ENCODE peak calls at places on chromosomes 1 and 21, in seven cellular contexts. R is CD4-positive, CD25-positive, alpha-beta regulatory T cell; L is uterus; V is CD8-positive, alpha-beta memory T cell; Y is breast epithelium; Q is prostate gland; M is IMR-90. T is an unnamed sample. For H3K27me3, the result is how much of the 10 kb centered on the place peaks cover.

GRCh38 chr1:37755290-37755689 is 9.6 kb downstream of the EPHA10 start:
- DNase-seq in V (no peak), Q (no peak), L (no peak), Y (no peak), M (no peak), R (no peak), T (peak)

GRCh38 chr21:36647279-36648093 is 51.4 kb upstream of the SIM2 start:
- DNase-seq in Y (no peak), R (no peak), L (no peak), M (peak), Q (no peak), V (no peak), T (peak)

GRCh38 chr1:53043271-53043670 is 18.7 kb upstream of the PODN start:
- DNase-seq in V (no peak), Q (no peak), M (peak), R (no peak), Y (no peak), L (no peak), T (no peak)

GRCh38 chr1:152182942-152183341 is 23.9 kb upstream of the RPTN start:
- DNase-seq in L (no peak), Y (peak), Q (peak), V (no peak), M (peak), R (no peak), T (no peak)

GRCh38 chr1:91020486-91020885 is 1.3 kb downstream of the ZNF644 start:
- DNase-seq in V (no peak), Q (no peak), R (no peak), L (no peak), M (peak), Y (no peak), T (no peak)

GRCh38 chr21:43932005-43932404 is 67.0 kb downstream of the AGPAT3 start:
- DNase-seq in M (no peak), Y (no peak), V (no peak), L (no peak), R (no peak), Q (no peak), T (no peak)

GRCh38 chr1:176466514-176466913 is 3.5 kb downstream of the PAPPA2 start:
- DNase-seq in L (no peak), R (no peak), M (no peak), Q (no peak), Y (no peak), V (no peak), T (peak)

GRCh38 chr1:119987112-119987511 is 82.3 kb downstream of the NOTCH2 start:
- DNase-seq in M (peak), L (no peak), V (no peak), R (no peak), Y (no peak), Q (no peak), T (peak)

GRCh38 chr1:55062801-55063561 is 23.6 kb downstream of the PCSK9 start:
- DNase-seq in R (no peak), V (no peak), L (no peak), Q (no peak), M (no peak), Y (no peak), T (no peak)

GRCh38 chr1:72623299-72623708 is 341.0 kb upstream of the NEGR1 start:
- DNase-seq in Q (peak), M (peak), R (peak), Y (no peak), V (no peak), L (no peak), T (peak)

GRCh38 chr1:13543451-13543911 is 29.7 kb upstream of the LRRC38 start:
- DNase-seq in R (no peak), V (no peak), Y (peak), Q (no peak), M (no peak), L (no peak), T (no peak)

GRCh38 chr21:39082656-39083376 is 100.4 kb downstream of the PSMG1 start:
- DNase-seq in R (no peak), L (no peak), Y (peak), M (no peak), Q (peak), V (no peak), T (no peak)

GRCh38 chr1:13994386-13994785 is 294.4 kb downstream of the PRDM2 start:
- DNase-seq in L (no peak), M (no peak), Q (no peak), V (no peak), Y (no peak), R (no peak), T (no peak)

GRCh38 chr1:43666608-43667007 is 16.7 kb downstream of the KDM4A start:
- DNase-seq in R (no peak), L (no peak), V (no peak), Y (no peak), Q (peak), M (peak), T (no peak)

GRCh38 chr1:159867322-159868064 is 5.0 kb upstream of the VSIG8 start:
- DNase-seq in V (no peak), Q (peak), R (no peak), L (peak), Y (peak), M (no peak), T (peak)

GRCh38 chr1:204583909-204584632 is 67.9 kb downstream of the MDM4 start:
- DNase-seq in Q (peak), M (no peak), L (no peak), R (no peak), V (no peak), Y (peak), T (no peak)

GRCh38 chr21:15686506-15686905 is 43.3 kb upstream of the USP25 start:
- DNase-seq in Y (no peak), M (no peak), L (no peak), Q (no peak), V (no peak), R (no peak), T (no peak)

GRCh38 chr1:50917796-50918137 is 42.3 kb downstream of the FAF1 start:
- DNase-seq in Q (no peak), V (no peak), L (no peak), Y (no peak), M (no peak), R (no peak), T (no peak)

GRCh38 chr1:68104155-68104554 is 53.7 kb upstream of the DIRAS3 start:
- DNase-seq in Y (no peak), M (peak), R (no peak), V (no peak), Q (no peak), L (no peak), T (no peak)

GRCh38 chr1:41363632-41364320 is 2.5 kb downstream of the FOXO6 start:
- DNase-seq in M (no peak), V (no peak), Y (no peak), Q (no peak), R (no peak), L (no peak), T (no peak)

GRCh38 chr21:38170283-38170682 is 86.5 kb upstream of the KCNJ15 start:
- DNase-seq in V (no peak), R (no peak), Q (peak), L (no peak), M (peak), Y (no peak), T (no peak)

GRCh38 chr1:43653893-43654292 is 3.9 kb downstream of the KDM4A start:
- DNase-seq in V (no peak), L (no peak), M (no peak), R (no peak), Y (no peak), Q (no peak), T (no peak)

GRCh38 chr1:85109475-85109874 is 61.2 kb upstream of the MCOLN3 start:
- DNase-seq in L (peak), M (peak), Q (peak), V (peak), Y (peak), R (peak), T (peak)

GRCh38 chr1:113809651-113810602 is 2.3 kb downstream of the RSBN1 start:
- DNase-seq in Q (no peak), M (peak), V (no peak), Y (no peak), L (no peak), R (no peak), T (no peak)

GRCh38 chr1:86409416-86410021 is 13.4 kb upstream of the ODF2L start:
- DNase-seq in M (no peak), Q (no peak), L (no peak), V (no peak), R (no peak), Y (no peak), T (no peak)

GRCh38 chr1:230935852-230936251 is 42.8 kb downstream of the TTC13 start:
- DNase-seq in R (no peak), Q (no peak), V (no peak), L (no peak), Y (no peak), M (no peak), T (no peak)

GRCh38 chr1:171799166-171799565 is 17.7 kb downstream of the METTL13 start:
- DNase-seq in Y (no peak), R (no peak), Q (no peak), M (no peak), V (no peak), L (no peak), T (no peak)

GRCh38 chr1:43232071-43232470 is 37.7 kb upstream of the TMEM125 start:
- DNase-seq in Q (no peak), Y (no peak), R (no peak), L (no peak), M (peak), V (no peak), T (no peak)

GRCh38 chr21:42397291-42398129 is 1.7 kb upstream of the TMPRSS3 start:
- DNase-seq in Y (no peak), L (no peak), R (no peak), V (no peak), M (no peak), Q (no peak), T (no peak)

GRCh38 chr1:57422271-57423134 is 1.4 kb downstream of the DAB1 start:
- DNase-seq in Q (no peak), L (no peak), V (no peak), R (no peak), M (peak), Y (no peak), T (no peak)

GRCh38 chr1:57424231-57425027 is 569 bp upstream of the DAB1 start:
- DNase-seq in M (peak), V (no peak), L (no peak), R (no peak), Y (no peak), Q (peak), T (no peak)

GRCh38 chr1:57423135-57424131 is at the start of gene DAB1:
- DNase-seq in M (peak), R (peak), L (no peak), Y (no peak), V (no peak), Q (no peak), T (no peak)

GRCh38 chr1:57421366-57421765 is 2.5 kb downstream of the DAB1 start:
- DNase-seq in Q (no peak), R (no peak), L (no peak), M (no peak), V (no peak), Y (no peak), T (no peak)
- H3K27me3 ChIP-seq in Q (under half), R (under half), L (under half), M (under half), V (under half), Y (half or more), T (under half)

GRCh38 chr1:180258290-180258689 is 28.2 kb downstream of the LHX4 start:
- DNase-seq in V (no peak), R (no peak), L (no peak), Q (no peak), Y (no peak), M (no peak), T (no peak)
- H3K27me3 ChIP-seq in V (under half), R (under half), L (under half), Q (under half), Y (half or more), M (under half), T (under half)

GRCh38 chr1:39789571-39790110 is 976 bp upstream of the BMP8B start:
- DNase-seq in R (no peak), M (no peak), L (no peak), V (no peak), Q (no peak), Y (no peak), T (no peak)

GRCh38 chr1:39787468-39787867 is 1.2 kb downstream of the BMP8B start:
- DNase-seq in Q (no peak), R (no peak), Y (no peak), V (no peak), M (no peak), L (no peak), T (no peak)

GRCh38 chr1:39788426-39788757 is 273 bp downstream of the BMP8B start:
- DNase-seq in Q (no peak), R (no peak), V (no peak), M (no peak), Y (no peak), L (no peak), T (no peak)

GRCh38 chr1:39791838-39792237 is 3.2 kb upstream of the BMP8B start:
- DNase-seq in M (no peak), Y (no peak), L (no peak), Q (no peak), V (no peak), R (no peak), T (no peak)

DNA sequence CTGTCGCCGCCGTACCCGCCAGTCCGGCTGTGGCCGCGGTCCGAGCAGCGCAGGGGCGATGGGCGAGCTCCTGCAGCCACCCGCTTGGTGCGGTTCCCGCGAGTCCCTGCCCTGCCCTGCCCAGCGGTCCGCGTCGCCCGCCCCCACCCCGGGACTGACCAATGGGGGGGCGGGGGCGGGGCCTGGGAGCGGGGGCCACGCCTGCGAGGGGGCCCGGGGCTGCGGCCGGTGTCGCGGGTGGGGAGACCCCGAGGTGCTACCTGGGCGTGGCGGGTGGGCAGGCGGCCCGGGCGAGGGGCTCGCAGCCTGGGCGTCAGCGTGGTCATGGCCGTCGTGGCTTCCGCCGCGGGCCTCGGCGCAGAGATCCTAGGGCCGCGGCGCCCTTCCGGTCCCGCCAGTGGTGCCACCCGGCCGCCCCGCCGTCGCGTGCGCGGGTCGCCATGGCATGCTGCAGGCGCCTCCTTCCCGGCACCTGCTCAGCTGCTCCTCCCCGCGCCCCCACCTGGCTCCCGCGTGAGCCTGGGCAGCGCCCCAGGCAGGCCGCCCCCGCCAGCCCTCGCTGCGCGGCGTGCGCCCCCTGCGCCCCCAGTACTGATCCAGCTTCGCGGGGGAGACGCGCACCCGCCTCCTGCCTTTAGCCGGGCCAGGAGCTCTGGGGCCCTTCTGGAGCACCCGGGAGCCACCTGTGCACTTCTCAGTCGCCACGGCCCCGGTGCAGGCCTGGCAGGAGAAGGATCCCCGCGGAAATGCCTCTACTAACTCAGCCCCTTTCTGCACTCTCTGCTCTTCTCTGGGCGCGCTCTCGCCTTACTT is at the start of gene BMP8B:
- DNase-seq in L (no peak), V (peak), Q (peak), Y (peak), M (no peak), R (peak), T (no peak)
- H3K27me3 ChIP-seq in L (under half), V (under half), Q (under half), Y (under half), M (half or more), R (under half), T (under half)

GRCh38 chr1:11576109-11576875 is 77.9 kb downstream of the FBXO2 start:
- DNase-seq in Q (no peak), Y (no peak), V (no peak), M (no peak), R (no peak), L (no peak), T (no peak)
- H3K27me3 ChIP-seq in Q (under half), Y (under half), V (under half), M (under half), R (under half), L (under half), T (under half)

T was measured in kidney epithelial cell.